ENCODE peak calls at places on chromosomes 7 and 10, in nine cellular contexts. X, J, K, S, A, L, N, D and R are unnamed samples.

GRCh38 chr7:8365499-8366110 is 67.8 kb upstream of the NXPH1 start:
- DNase-seq in X (no peak), N (no peak), A (no peak), K (no peak), L (peak), D (no peak), S (peak), J (no peak), R (no peak)

GRCh38 chr7:100509213-100509612 is 25.5 kb downstream of the NYAP1 start:
- DNase-seq in J (no peak), D (no peak), X (peak), S (peak), K (peak), A (no peak), N (peak), L (no peak), R (no peak)

GRCh38 chr7:130278892-130279690 is 12.4 kb downstream of the CPA2 start:
- DNase-seq in K (no peak), J (no peak), A (no peak), L (no peak), S (peak), D (no peak), N (no peak), X (no peak), R (no peak)

GRCh38 chr7:155052982-155053381 is 17.1 kb upstream of the HTR5A start:
- DNase-seq in S (no peak), A (no peak), X (no peak), N (no peak), K (no peak), D (no peak), J (no peak), L (no peak), R (no peak)

GRCh38 chr7:55214707-55215106 is 150.4 kb upstream of the LANCL2 start:
- DNase-seq in D (no peak), X (no peak), K (no peak), A (no peak), S (peak), L (no peak), N (no peak), J (no peak), R (no peak)

GRCh38 chr10:17022898-17023297 is 106.7 kb downstream of the CUBN start:
- DNase-seq in X (no peak), D (no peak), A (no peak), N (no peak), L (no peak), J (no peak), K (no peak), S (no peak), R (no peak)

GRCh38 chr10:129772472-129773358 is 191.4 kb downstream of the EBF3 start:
- DNase-seq in A (no peak), S (no peak), N (no peak), D (no peak), J (peak), K (no peak), X (no peak), L (no peak), R (no peak)

GRCh38 chr10:29746080-29746797 is 111.5 kb upstream of the SVIL start:
- DNase-seq in N (no peak), J (no peak), X (no peak), A (no peak), K (no peak), D (no peak), S (peak), L (no peak), R (peak)

GRCh38 chr7:117673839-117674238 is 194.0 kb downstream of the CFTR start:
- DNase-seq in L (no peak), J (no peak), N (no peak), A (no peak), S (peak), X (no peak), D (no peak), K (no peak), R (peak)

GRCh38 chr7:27586825-27587224 is 75.9 kb downstream of the HIBADH start:
- DNase-seq in L (peak), X (no peak), S (no peak), A (no peak), K (no peak), J (no peak), N (no peak), D (no peak), R (no peak)

GRCh38 chr10:97117372-97117771 is 68.4 kb downstream of the SLIT1 start:
- DNase-seq in X (no peak), N (no peak), L (no peak), K (no peak), A (no peak), J (no peak), S (no peak), D (no peak), R (no peak)

GRCh38 chr10:11875499-11876281 is 52.5 kb downstream of the PROSER2 start:
- DNase-seq in K (peak), X (no peak), D (no peak), S (peak), J (no peak), N (peak), L (no peak), A (no peak), R (peak)

GRCh38 chr10:5014936-5015335 is 11.3 kb upstream of the AKR1C2 start:
- DNase-seq in A (no peak), N (no peak), X (no peak), K (no peak), S (peak), J (no peak), D (no peak), L (peak), R (no peak)

GRCh38 chr10:93495654-93496321 is 624 bp upstream of the CEP55 start:
- DNase-seq in A (no peak), J (no peak), D (no peak), S (peak), K (no peak), N (peak), X (no peak), L (peak), R (no peak)

GRCh38 chr7:141074162-141074989 is 512 bp downstream of the TMEM178B start:
- DNase-seq in D (no peak), X (no peak), K (no peak), L (peak), A (peak), S (peak), J (no peak), N (no peak), R (no peak)

GRCh38 chr7:916291-916941 is 38.1 kb downstream of the ADAP1 start:
- DNase-seq in K (no peak), A (no peak), S (no peak), X (no peak), N (no peak), J (no peak), D (no peak), L (peak), R (no peak)

GRCh38 chr10:131019696-131020095 is 291.8 kb downstream of the TCERG1L start:
- DNase-seq in N (no peak), S (no peak), K (no peak), D (no peak), L (no peak), J (peak), A (no peak), X (no peak), R (no peak)